ENCODE peak calls at places on chromosomes 16 and 17, in ten cellular contexts. Y is T-helper 2 cell; M is amygdala; P is psoas muscle; X is CD8-positive, alpha-beta T cell; Z is frontal cortex; V is EL; T is M059J; K is aorta; N is activated CD4-positive, CD25-positive, alpha-beta regulatory T cell. I is an unnamed sample.

GRCh38 chr16:578870-579405 is 9.2 kb downstream of the PIGQ start:
- DNase-seq in Y (peak; percentile 43), M (no peak), P (peak; percentile 91), X (peak; percentile 60), Z (no peak), V (no peak), T (no peak), K (peak; percentile 80), N (peak; percentile 29), I (peak; percentile 89)

GRCh38 chr16:80158766-80159165 is 382.0 kb upstream of the DYNLRB2 start:
- DNase-seq in Y (no peak), M (no peak), P (no peak), X (no peak), Z (no peak), V (peak; percentile 88), T (peak; percentile 91), K (no peak), N (no peak), I (no peak)

GRCh38 chr17:58153046-58153445 is 4.9 kb downstream of the OR4D1 start:
- DNase-seq in Y (peak; percentile 90), M (no peak), P (no peak), X (peak; percentile 69), Z (no peak), V (no peak), T (no peak), K (no peak), N (no peak), I (no peak)

GRCh38 chr16:78005881-78006280 is 16.5 kb upstream of the CLEC3A start:
- DNase-seq in Y (no peak), M (no peak), P (no peak), X (no peak), Z (no peak), V (peak; percentile 1), T (peak; percentile 16), K (no peak), N (no peak), I (peak; percentile 28)

GRCh38 chr17:78412403-78412802 is 34.0 kb downstream of the PGS1 start:
- DNase-seq in Y (no peak), M (no peak), P (no peak), X (no peak), Z (no peak), V (no peak), T (no peak), K (no peak), N (no peak), I (peak; percentile 30)

GRCh38 chr16:84528317-84528716 is 23.9 kb upstream of the MEAK7 start:
- DNase-seq in Y (no peak), M (no peak), P (no peak), X (no peak), Z (no peak), V (no peak), T (no peak), K (no peak), N (no peak), I (no peak)

GRCh38 chr17:17712268-17712924 is 31.1 kb downstream of the RAI1 start:
- DNase-seq in Y (no peak), M (no peak), P (no peak), X (no peak), Z (no peak), V (peak; percentile 83), T (peak; percentile 90), K (no peak), N (no peak), I (no peak)

GRCh38 chr17:28467456-28468025 is 5.9 kb upstream of the SLC13A2 start:
- DNase-seq in Y (no peak), M (no peak), P (no peak), X (no peak), Z (no peak), V (peak; percentile 48), T (peak; percentile 58), K (no peak), N (no peak), I (no peak)

GRCh38 chr17:80308672-80309517 is 48.2 kb downstream of the RNF213 start:
- DNase-seq in Y (no peak), M (no peak), P (no peak), X (no peak), Z (no peak), V (no peak), T (no peak), K (no peak), N (no peak), I (no peak)